ENCODE peak calls at places on chromosome 21, in seven cellular contexts. K is epithelial cell of esophagus, X is GM23338, C is GM12892, D is MV-4-11, B is cardiac muscle cell, L is nephron progenitor cell. W is an unnamed sample.

GRCh38 chr21:35988396-35989140 is 71.8 kb downstream of the SETD4 start:
- DNase-seq in K (no peak), X (no peak), C (no peak), D (peak; percentile 23), B (no peak), L (no peak), W (no peak)

GRCh38 chr21:36860736-36861594 is 105.5 kb downstream of the HLCS start:
- DNase-seq in K (peak; percentile 87), X (no peak), C (no peak), D (no peak), B (peak; percentile 75), L (no peak), W (peak; percentile 62)

GRCh38 chr21:29938968-29939858 is 583 bp downstream of the GRIK1 start:
- DNase-seq in K (peak; percentile 5), X (peak; percentile 53), C (no peak), D (no peak), B (peak; percentile 4), L (peak; percentile 61), W (no peak)

GRCh38 chr21:25183577-25183976 is 423.7 kb downstream of the MRPL39 start:
- DNase-seq in K (no peak), X (no peak), C (no peak), D (peak; percentile 20), B (no peak), L (no peak), W (no peak)

GRCh38 chr21:39499156-39499555 is 47.4 kb downstream of the SH3BGR start:
- DNase-seq in K (no peak), X (no peak), C (no peak), D (no peak), B (no peak), L (no peak), W (no peak)

GRCh38 chr21:37521658-37522057 is 155.1 kb downstream of the DYRK1A start:
- DNase-seq in K (no peak), X (no peak), C (no peak), D (no peak), B (no peak), L (no peak), W (no peak)

GRCh38 chr21:32812035-32812434 is 40.5 kb upstream of the PAXBP1 start:
- DNase-seq in K (no peak), X (no peak), C (no peak), D (peak; percentile 35), B (no peak), L (no peak), W (no peak)

GRCh38 chr21:44653656-44654575 is 543 bp downstream of the KRTAP12-4 start:
- DNase-seq in K (no peak), X (no peak), C (no peak), D (no peak), B (no peak), L (no peak), W (no peak)

GRCh38 chr21:23452384-23453083 is 2154.7 kb downstream of the MRPL39 start:
- DNase-seq in K (no peak), X (peak; percentile 83), C (no peak), D (peak; percentile 11), B (no peak), L (peak; percentile 59), W (no peak)

GRCh38 chr21:44255519-44255981 is 6.1 kb downstream of the DNMT3L start:
- DNase-seq in K (no peak), X (no peak), C (peak; percentile 5), D (no peak), B (no peak), L (no peak), W (no peak)

GRCh38 chr21:38505654-38506523 is 7.6 kb upstream of the ERG start:
- DNase-seq in K (peak; percentile 81), X (peak; percentile 82), C (no peak), D (peak; percentile 65), B (peak; percentile 85), L (no peak), W (peak; percentile 70)

GRCh38 chr21:44462090-44462833 is 7.0 kb downstream of the LRRC3 start:
- DNase-seq in K (no peak), X (no peak), C (no peak), D (no peak), B (no peak), L (no peak), W (no peak)

GRCh38 chr21:38114717-38115333 is 142.0 kb upstream of the KCNJ15 start:
- DNase-seq in K (no peak), X (no peak), C (no peak), D (no peak), B (no peak), L (no peak), W (no peak)

GRCh38 chr21:43653626-43654025 is 5.7 kb downstream of the HSF2BP start:
- DNase-seq in K (no peak), X (no peak), C (no peak), D (no peak), B (no peak), L (no peak), W (no peak)

GRCh38 chr21:33198346-33199135 is 31.2 kb upstream of the IFNAR2 start:
- DNase-seq in K (no peak), X (no peak), C (no peak), D (peak; percentile 99), B (peak; percentile 67), L (no peak), W (no peak)

GRCh38 chr21:23613014-23613413 is 1994.3 kb downstream of the MRPL39 start:
- DNase-seq in K (no peak), X (no peak), C (no peak), D (no peak), B (no peak), L (no peak), W (no peak)

GRCh38 chr21:38254970-38255369 is 1.8 kb upstream of the KCNJ15 start:
- DNase-seq in K (no peak), X (no peak), C (no peak), D (no peak), B (no peak), L (no peak), W (no peak)

GRCh38 chr21:26943916-26944315 is 23.0 kb downstream of the ADAMTS5 start:
- DNase-seq in K (no peak), X (no peak), C (no peak), D (peak; percentile 88), B (no peak), L (no peak), W (no peak)

GRCh38 chr21:36806103-36806502 is 107.2 kb downstream of the SIM2 start:
- DNase-seq in K (no peak), X (no peak), C (no peak), D (no peak), B (no peak), L (no peak), W (no peak)

GRCh38 chr21:45459171-45460010 is 54.4 kb downstream of the COL18A1 start:
- DNase-seq in K (no peak), X (no peak), C (no peak), D (no peak), B (no peak), L (no peak), W (no peak)

GRCh38 chr21:34800797-34801518 is 132.2 kb downstream of the CLIC6 start:
- DNase-seq in K (peak; percentile 94), X (no peak), C (no peak), D (no peak), B (peak; percentile 46), L (no peak), W (no peak)

GRCh38 chr21:35727830-35728229 is 332.5 kb downstream of the SETD4 start:
- DNase-seq in K (no peak), X (no peak), C (no peak), D (no peak), B (no peak), L (no peak), W (no peak)

GRCh38 chr21:41979751-41980369 is 26.0 kb upstream of the C2CD2 start:
- DNase-seq in K (no peak), X (no peak), C (no peak), D (no peak), B (no peak), L (no peak), W (no peak)

GRCh38 chr21:29077651-29078090 is 4.2 kb upstream of the CCT8 start:
- DNase-seq in K (peak; percentile 34), X (peak; percentile 54), C (no peak), D (peak; percentile 15), B (peak; percentile 58), L (no peak), W (no peak)

GRCh38 chr21:34845521-34846213 is 176.9 kb downstream of the CLIC6 start:
- DNase-seq in K (peak; percentile 89), X (no peak), C (peak; percentile 39), D (no peak), B (peak; percentile 90), L (no peak), W (peak; percentile 93)

GRCh38 chr21:36917487-36918158 is 48.8 kb downstream of the HLCS start:
- DNase-seq in K (peak; percentile 73), X (peak; percentile 77), C (no peak), D (no peak), B (peak; percentile 66), L (no peak), W (no peak)

GRCh38 chr21:41899431-41900202 is 20.5 kb upstream of the PRDM15 start:
- DNase-seq in K (no peak), X (no peak), C (no peak), D (peak; percentile 62), B (no peak), L (no peak), W (no peak)

GRCh38 chr21:34944015-34944755 is 104.9 kb downstream of the RUNX1 start:
- DNase-seq in K (no peak), X (no peak), C (no peak), D (no peak), B (no peak), L (no peak), W (no peak)